ENCODE peak calls at places on chromosomes 16 and 17, in six cellular contexts. Y is thoracic aorta, E is SJCRH30, M is right lobe of liver, A is stomach, G is DND-41. S is an unnamed sample.

GRCh38 chr17:48113201-48113676 is 5.7 kb downstream of the SNX11 start:
- DNase-seq in A (no peak), M (no peak), Y (no peak), E (no peak), G (peak), S (no peak)

GRCh38 chr16:19518423-19518822 is 3.5 kb downstream of the GDE1 start:
- DNase-seq in Y (no peak), M (no peak), G (no peak), E (no peak), A (no peak), S (no peak)

GRCh38 chr17:59607817-59608403 is 11.8 kb upstream of the CLTC start:
- DNase-seq in E (peak), M (no peak), Y (no peak), A (no peak), G (peak), S (no peak)

GRCh38 chr17:8887834-8888703 is 20.6 kb upstream of the PIK3R6 start:
- DNase-seq in E (peak), G (no peak), A (no peak), M (peak), Y (no peak), S (no peak)

GRCh38 chr17:34195987-34196386 is 59.1 kb upstream of the CCL2 start:
- DNase-seq in M (no peak), Y (no peak), A (no peak), E (no peak), G (no peak), S (no peak)

GRCh38 chr17:28554565-28554964 is 2.1 kb upstream of the UNC119 start:
- DNase-seq in A (no peak), Y (no peak), E (no peak), M (no peak), G (no peak), S (no peak)

GRCh38 chr16:53159781-53160436 is 105.1 kb downstream of the CHD9 start:
- DNase-seq in E (peak), Y (no peak), G (peak), A (no peak), M (no peak), S (no peak)

GRCh38 chr17:13576661-13577526 is 24.8 kb downstream of the HS3ST3A1 start:
- DNase-seq in M (no peak), Y (no peak), A (no peak), E (peak), G (no peak), S (no peak)

GRCh38 chr17:14144513-14144912 is 75.2 kb downstream of the COX10 start:
- DNase-seq in G (no peak), M (no peak), A (no peak), Y (no peak), E (peak), S (no peak)

GRCh38 chr17:47279062-47279801 is 25.6 kb downstream of the ITGB3 start:
- DNase-seq in E (peak), G (no peak), A (peak), Y (peak), M (no peak), S (peak)

GRCh38 chr16:47388705-47389104 is 72.2 kb downstream of the ITFG1 start:
- DNase-seq in Y (no peak), G (no peak), A (no peak), M (no peak), E (no peak), S (no peak)

DNA sequence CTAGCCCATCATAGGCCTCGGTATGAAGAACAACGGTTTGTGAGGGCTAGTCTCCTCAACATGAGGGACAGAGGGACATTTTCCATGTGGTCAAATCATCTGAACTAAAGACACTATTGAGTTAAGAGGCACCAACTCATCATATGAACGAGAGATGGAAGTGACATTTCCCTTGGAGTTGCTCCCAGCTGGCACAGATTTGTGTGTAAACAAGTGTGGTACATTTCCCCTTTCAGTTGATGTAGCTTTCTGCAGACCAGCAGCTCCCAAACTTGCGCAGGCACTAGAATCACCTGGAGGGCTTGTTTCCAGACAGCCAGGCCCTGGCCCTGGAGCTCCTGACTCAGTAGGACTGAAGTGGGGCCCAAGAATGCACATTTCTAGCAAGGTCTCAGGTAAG is 205.5 kb downstream of the PARN start:
- DNase-seq in A (no peak), G (no peak), M (no peak), E (no peak), Y (no peak), S (no peak)
- H3K27ac ChIP-seq in A (no peak), G (no peak), M (no peak), E (no peak), Y (no peak), S (no peak)

DNA sequence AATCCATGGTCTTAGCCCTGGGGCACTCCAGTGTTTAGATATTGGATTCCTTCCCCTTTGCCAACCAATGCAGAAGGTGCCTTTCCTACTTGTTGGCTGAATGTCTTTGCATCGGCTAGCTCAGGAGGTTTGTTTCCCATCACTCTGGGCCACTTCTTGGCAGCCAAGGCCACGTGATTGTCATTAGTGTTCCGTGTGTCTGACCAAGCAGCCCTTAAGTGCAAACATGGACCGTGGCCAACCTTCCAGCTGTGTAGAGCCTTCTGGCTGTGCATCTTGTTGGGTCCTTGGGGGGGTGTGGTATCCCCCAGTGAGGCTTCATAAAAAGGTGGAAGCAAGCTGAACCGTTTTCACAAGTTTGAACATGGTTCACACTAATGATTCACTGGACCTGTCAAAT is 66.0 kb downstream of the GNAO1 start:
- DNase-seq in Y (no peak), G (no peak), E (no peak), A (peak), M (no peak), S (no peak)
- H3K27ac ChIP-seq in Y (no peak), G (no peak), E (no peak), A (peak), M (no peak), S (peak)

GRCh38 chr16:74487634-74488495 is 66.6 kb upstream of the CLEC18B start:
- DNase-seq in A (no peak), G (no peak), Y (no peak), E (no peak), M (no peak), S (no peak)

GRCh38 chr16:74480150-74481029 is 59.1 kb upstream of the CLEC18B start:
- DNase-seq in M (no peak), Y (no peak), E (no peak), G (no peak), A (peak), S (no peak)

GRCh38 chr16:74485916-74486315 is 64.6 kb upstream of the CLEC18B start:
- DNase-seq in M (no peak), E (no peak), Y (no peak), A (no peak), G (no peak), S (no peak)
- H3K27ac ChIP-seq in M (no peak), E (no peak), Y (no peak), A (no peak), G (no peak), S (no peak)

GRCh38 chr17:39952665-39953470 is 9.9 kb upstream of the GSDMA start:
- DNase-seq in E (peak), M (peak), G (peak), A (peak), Y (peak), S (peak)
- H3K27ac ChIP-seq in E (no peak), M (no peak), G (peak), A (peak), Y (peak), S (no peak)

S was measured in caudate nucleus.